ENCODE peak calls at places on chromosomes 2 and 18, in six cellular contexts. S is H1, W is fibroblast of lung, G is H9, A is mammary epithelial cell, H is DND-41. E is an unnamed sample.
A peak's percentile ranks its signal among the peaks of the same experiment; 100 is the strongest.

GRCh38 chr18:21834301-21834660 is 93.7 kb downstream of the MIB1 start:
- DNase-seq in W (no peak), H (no peak), S (no peak), A (no peak), G (no peak), E (no peak)

GRCh38 chr2:161136696-161137324 is 23.4 kb upstream of the TANK start:
- DNase-seq in A (peak; percentile 66), G (no peak), W (peak; percentile 52), H (no peak), S (no peak), E (no peak)

GRCh38 chr2:201984800-201985525 is 48.7 kb upstream of the FZD7 start:
- DNase-seq in A (peak; percentile 44), G (no peak), S (no peak), W (no peak), H (peak; percentile 11), E (no peak)

GRCh38 chr2:189221811-189222210 is 42.2 kb upstream of the COL5A2 start:
- DNase-seq in A (peak; percentile 75), G (no peak), H (no peak), S (no peak), W (peak; percentile 50), E (no peak)

GRCh38 chr2:95025406-95026319 is at the start of gene MAL:
- DNase-seq in A (peak; percentile 23), S (peak; percentile 75), W (peak; percentile 7), G (peak; percentile 68), H (peak; percentile 82), E (peak; percentile 82)

GRCh38 chr2:69026026-69026425 is 13.0 kb downstream of the ANTXR1 start:
- DNase-seq in H (no peak), G (peak; percentile 43), A (peak; percentile 54), S (peak; percentile 66), W (no peak), E (peak; percentile 78)

GRCh38 chr2:118723394-118723793 is 124.1 kb downstream of the EN1 start:
- DNase-seq in G (no peak), W (peak; percentile 54), H (no peak), A (no peak), S (no peak), E (no peak)

GRCh38 chr2:224884188-224884587 is 158.1 kb downstream of the DOCK10 start:
- DNase-seq in H (no peak), S (no peak), G (no peak), W (peak; percentile 46), A (peak; percentile 27), E (no peak)

GRCh38 chr18:75211002-75211621 is 515 bp downstream of the TSHZ1 start:
- DNase-seq in H (peak; percentile 60), A (peak; percentile 23), W (no peak), G (no peak), S (no peak), E (peak; percentile 62)

GRCh38 chr2:152466041-152466440 is 131.1 kb downstream of the FMNL2 start:
- DNase-seq in W (peak; percentile 68), G (no peak), A (no peak), H (no peak), S (no peak), E (no peak)

GRCh38 chr18:32289480-32290075 is 99.7 kb downstream of the MEP1B start:
- DNase-seq in A (peak; percentile 53), S (peak; percentile 68), G (peak; percentile 60), W (peak; percentile 51), H (peak; percentile 46), E (peak; percentile 85)

DNA sequence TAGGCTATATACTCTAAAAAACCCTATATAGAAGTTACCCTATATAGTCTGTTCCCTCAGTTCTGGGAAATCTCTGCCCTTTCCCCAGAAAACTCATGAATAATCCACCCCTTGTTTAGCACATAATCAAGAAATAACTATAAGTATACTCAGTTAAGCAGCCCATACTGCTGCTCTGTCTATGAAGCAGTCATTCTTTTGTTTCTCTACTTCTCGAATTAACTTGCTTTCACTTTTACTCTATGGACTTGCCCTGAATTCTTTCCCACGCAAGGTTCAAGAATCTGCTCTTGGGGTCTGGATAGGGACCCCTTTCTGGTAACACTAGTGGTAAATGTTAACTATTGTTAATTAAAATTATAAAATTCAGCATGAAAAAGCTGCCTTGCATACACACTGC is 17.4 kb upstream of the AP1S3 start:
- DNase-seq in G (no peak), H (no peak), W (no peak), S (no peak), A (no peak), E (no peak)
- H3K9ac ChIP-seq in G (no peak overlapping the region), H (no peak overlapping the region), W (no peak overlapping the region), S (no peak overlapping the region), A (no peak overlapping the region), E (no peak overlapping the region)

DNA sequence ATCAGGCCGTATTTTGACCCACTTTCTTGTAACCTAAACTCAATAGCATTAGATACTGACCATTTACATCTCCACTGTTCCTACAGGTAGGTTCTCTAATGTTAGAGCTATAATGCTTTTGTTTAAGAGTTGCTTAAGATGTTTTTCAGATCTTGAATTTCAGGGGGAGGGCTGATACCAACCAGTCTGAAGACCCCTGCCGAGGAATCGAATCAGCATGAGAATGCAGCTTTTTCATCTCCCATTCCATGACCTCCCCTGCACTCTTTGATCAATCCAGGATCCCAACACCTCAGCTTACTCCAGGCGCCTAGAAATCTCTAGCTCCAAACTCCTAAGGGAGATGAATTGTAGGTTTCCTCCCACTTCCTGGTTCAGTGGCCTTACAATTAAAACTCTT is 120.5 kb upstream of the MC4R start:
- DNase-seq in W (no peak), G (peak; percentile 52), A (no peak), S (peak; percentile 53), H (no peak), E (peak; percentile 75)
- H3K27me3 ChIP-seq in W (no peaks in the 10 kb centered on the region), G (peaks cover 16% of the 10 kb centered on the region), A (no peaks in the 10 kb centered on the region), S (peaks cover 19% of the 10 kb centered on the region), H (no peaks in the 10 kb centered on the region), E (peaks cover 16% of the 10 kb centered on the region)

DNA sequence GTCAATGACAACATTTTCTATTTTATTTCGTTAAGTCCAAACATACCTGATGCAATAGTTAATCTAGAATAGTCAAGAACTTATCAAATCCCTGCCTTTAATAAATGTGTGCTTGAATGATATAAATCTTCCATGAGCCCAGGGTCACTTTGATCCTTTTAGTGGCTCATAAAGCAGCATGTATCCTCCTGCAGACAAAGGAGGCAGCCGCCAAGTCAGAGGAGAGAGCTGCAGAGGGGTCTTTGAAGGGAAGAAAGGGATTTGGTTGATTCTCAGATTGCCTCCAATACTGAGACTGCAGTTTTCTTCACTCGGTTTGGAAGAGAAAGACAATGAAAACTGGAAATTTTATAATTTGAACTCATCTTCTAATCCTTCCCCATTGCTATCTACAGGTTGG is 378.4 kb upstream of the PIK3C3 start:
- DNase-seq in W (no peak), G (no peak), A (no peak), S (no peak), H (no peak), E (no peak)
- TF ChIP-seq CTCF in W (no peak), G (no peak), A (no peak), S (no peak), H (no peak), E (no peak)

GRCh38 chr2:222298000-222298310 is 843 bp downstream of the PAX3 start:
- DNase-seq in W (no peak), H (no peak), A (no peak), G (no peak), S (no peak), E (no peak)

GRCh38 chr2:222299926-222300724 is 1.3 kb upstream of the PAX3 start:
- DNase-seq in S (peak; percentile 49), G (no peak), H (no peak), A (no peak), W (no peak), E (peak; percentile 64)

GRCh38 chr2:222296911-222297599 is 1.7 kb downstream of the PAX3 start:
- DNase-seq in W (peak; percentile 82), S (no peak), G (no peak), H (no peak), A (no peak), E (peak; percentile 68)

GRCh38 chr2:222297600-222297935 is 1.2 kb downstream of the PAX3 start:
- DNase-seq in S (peak; percentile 61), W (no peak), A (no peak), H (no peak), G (no peak), E (peak; percentile 73)

DNA sequence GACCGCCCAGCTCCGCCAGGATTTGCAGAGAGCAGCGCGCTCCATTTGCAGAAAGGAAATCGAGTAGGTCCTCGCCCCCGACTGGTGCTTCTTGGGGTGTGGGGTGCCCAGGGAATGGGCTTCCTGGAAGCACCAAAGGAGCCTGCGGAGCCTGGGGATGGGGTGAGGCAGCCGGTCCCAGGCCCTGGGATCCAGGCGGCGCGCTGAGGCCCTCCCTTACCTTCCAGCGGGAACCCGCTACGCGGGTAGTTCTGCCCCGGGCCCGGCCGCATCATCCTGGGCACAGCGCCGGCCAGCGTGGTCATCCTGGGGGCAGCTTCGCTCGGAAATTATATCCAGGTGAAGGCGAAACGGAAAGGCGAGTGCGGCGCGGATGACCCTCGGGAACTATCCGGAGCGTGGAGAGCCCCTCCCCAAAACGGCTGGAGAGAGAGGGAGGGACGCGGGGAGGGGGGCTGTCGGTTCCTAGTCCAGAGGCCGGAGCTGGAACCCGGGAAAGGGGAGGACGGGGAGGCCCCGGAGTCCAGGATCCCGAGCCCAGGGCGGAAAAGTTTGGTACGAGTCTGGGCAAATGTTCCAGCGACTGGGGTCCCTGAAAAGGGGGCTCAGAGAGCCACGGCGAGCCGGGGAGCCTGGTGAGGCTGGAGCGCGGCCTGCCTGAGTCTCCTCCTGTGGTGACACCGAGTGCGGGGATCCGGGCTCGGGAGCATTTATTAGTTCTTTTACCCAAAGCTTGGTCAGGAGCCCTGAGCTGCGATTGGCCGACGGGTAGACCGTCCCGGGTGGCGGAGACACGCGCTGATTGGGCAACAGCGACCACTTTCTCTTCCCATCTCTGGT is at the start of gene PAX3:
- DNase-seq in S (peak; percentile 83), A (no peak), H (no peak), G (peak; percentile 86), W (peak; percentile 90), E (peak; percentile 89)
- H3K9ac ChIP-seq in S (no peak within 1 kb of the TSS), A (no peak within 1 kb of the TSS), H (no peak within 1 kb of the TSS), G (no peak within 1 kb of the TSS), W (no peak within 1 kb of the TSS), E (no peak within 1 kb of the TSS)

DNA sequence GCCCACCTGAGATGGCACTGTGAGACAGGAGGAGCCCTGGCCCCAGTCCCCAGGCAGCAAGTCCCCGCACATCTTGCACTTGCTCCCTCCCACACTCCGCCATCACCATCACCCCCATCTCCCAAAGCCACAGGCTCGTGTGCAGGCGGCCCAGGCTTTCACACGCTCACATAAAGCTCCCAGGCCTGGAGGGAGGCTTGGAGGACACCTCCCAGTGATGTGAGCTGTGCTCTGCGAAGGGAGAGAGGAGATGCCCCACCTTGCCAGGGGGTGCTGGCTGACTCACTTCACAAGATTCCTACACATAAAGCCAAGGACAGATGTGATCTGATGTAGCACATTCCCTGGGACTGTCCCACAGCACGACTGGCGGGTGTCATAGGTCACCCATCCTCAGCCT is 29.0 kb downstream of the CELF4 start:
- DNase-seq in W (no peak), A (no peak), G (no peak), H (no peak), S (no peak), E (no peak)
- H3K27me3 ChIP-seq in W (no peaks in the 10 kb centered on the region), A (peaks cover 16% of the 10 kb centered on the region), G (no peaks in the 10 kb centered on the region), H (peaks cover 25% of the 10 kb centered on the region), S (no peaks in the 10 kb centered on the region), E (peaks cover 33% of the 10 kb centered on the region)

DNA sequence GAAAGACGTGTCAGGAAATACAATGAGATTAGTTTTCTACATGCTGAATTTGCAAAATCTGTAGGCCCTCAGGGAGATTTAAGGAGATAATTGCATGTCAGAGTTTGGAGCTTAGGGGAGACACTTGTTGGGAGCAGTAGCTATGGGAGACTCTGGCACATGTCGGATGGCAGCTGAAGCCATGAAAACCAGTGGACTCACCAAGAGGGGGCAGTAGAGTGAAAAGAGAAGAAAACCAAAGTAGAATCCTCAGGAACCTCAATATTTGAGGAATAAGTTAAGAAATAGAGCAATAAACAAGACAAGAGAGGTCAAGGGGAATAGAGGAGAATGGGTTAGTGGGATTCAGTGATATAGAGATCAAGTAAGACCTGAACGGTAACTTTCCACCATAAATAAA is 24.8 kb downstream of the RUFY4 start:
- DNase-seq in A (no peak), G (no peak), W (no peak), H (no peak), S (no peak), E (no peak)
- TF ChIP-seq CTCF in A (no peak), G (peak; percentile 53), W (no peak), H (peak; percentile 32), S (peak; percentile 64), E (peak; percentile 57)